ENCODE peak calls at places on chromosome 13, in nine cellular contexts. W, N, B, J, U, M, S, L and F are unnamed samples.
A peak's percentile ranks its signal among the peaks of the same experiment; 100 is the strongest.

GRCh38 chr13:67238277-67238859 is 8.2 kb upstream of the PCDH9 start:
- DNase-seq in W (peak; percentile 24), N (no peak), B (no peak), J (no peak), U (no peak), M (no peak), S (no peak), L (peak; percentile 48), F (no peak)

GRCh38 chr13:59398127-59398526 is 765.6 kb downstream of the DIAPH3 start:
- DNase-seq in W (no peak), N (no peak), B (no peak), J (no peak), U (no peak), M (no peak), S (no peak), L (peak; percentile 56), F (no peak)

GRCh38 chr13:24892844-24893243 is 128.9 kb downstream of the RNF17 start:
- DNase-seq in W (no peak), N (no peak), B (no peak), J (no peak), U (no peak), M (no peak), S (no peak), L (no peak), F (no peak)

GRCh38 chr13:89554801-89555200 is 1792.7 kb upstream of the MIR17HG start:
- DNase-seq in W (no peak), N (no peak), B (no peak), J (no peak), U (no peak), M (no peak), S (no peak), L (no peak), F (no peak)

GRCh38 chr13:77026255-77026782 is 640 bp downstream of the FBXL3 start:
- DNase-seq in W (peak; percentile 63), N (no peak), B (peak; percentile 89), J (peak; percentile 94), U (peak; percentile 85), M (peak; percentile 42), S (peak; percentile 96), L (peak; percentile 68), F (peak; percentile 80)

GRCh38 chr13:26482451-26483197 is 74.9 kb upstream of the WASF3 start:
- DNase-seq in W (peak; percentile 89), N (peak; percentile 47), B (peak; percentile 71), J (peak; percentile 73), U (peak; percentile 58), M (peak; percentile 23), S (no peak), L (peak; percentile 79), F (peak; percentile 82)

GRCh38 chr13:58048670-58049069 is 417.1 kb downstream of the PCDH17 start:
- DNase-seq in W (no peak), N (no peak), B (no peak), J (no peak), U (no peak), M (no peak), S (no peak), L (no peak), F (no peak)

GRCh38 chr13:77779461-77780272 is 82.2 kb downstream of the SLAIN1 start:
- DNase-seq in W (peak; percentile 76), N (no peak), B (peak; percentile 41), J (peak; percentile 11), U (no peak), M (peak; percentile 24), S (no peak), L (peak; percentile 86), F (peak; percentile 71)

GRCh38 chr13:85798999-85799646 is at the start of gene SLITRK6:
- DNase-seq in W (peak; percentile 75), N (peak; percentile 17), B (no peak), J (no peak), U (no peak), M (no peak), S (no peak), L (no peak), F (no peak)

DNA sequence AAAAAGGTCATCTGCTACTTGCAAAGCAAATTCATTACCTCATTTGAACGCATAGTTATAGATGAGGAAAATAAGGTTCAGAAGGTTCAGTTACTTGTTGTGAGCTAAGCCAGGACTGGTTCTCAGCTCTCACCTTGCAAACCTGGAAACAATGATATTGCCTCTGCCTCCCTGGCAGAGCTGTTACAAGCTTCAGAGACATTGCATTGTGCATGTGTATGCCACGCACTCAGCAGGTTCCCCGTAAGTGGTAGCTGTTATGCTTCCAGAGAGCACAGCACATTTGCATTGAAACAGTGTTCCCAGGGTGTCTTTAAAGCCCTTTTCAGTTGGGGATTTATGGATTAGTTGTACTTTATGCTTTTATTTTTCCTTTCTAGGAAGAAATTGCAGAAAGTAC is 80.6 kb downstream of the DGKH start:
- DNase-seq in W (peak; percentile 11), N (no peak), B (no peak), J (no peak), U (no peak), M (no peak), S (no peak), L (no peak), F (no peak)
- H3K4me3 ChIP-seq in W (no peak overlapping the region), N (peak overlapping the region; percentile 18), B (no peak overlapping the region), J (no peak overlapping the region), U (no peak overlapping the region), M (no peak overlapping the region), S (no peak overlapping the region), L (no peak overlapping the region), F (no peak overlapping the region)

DNA sequence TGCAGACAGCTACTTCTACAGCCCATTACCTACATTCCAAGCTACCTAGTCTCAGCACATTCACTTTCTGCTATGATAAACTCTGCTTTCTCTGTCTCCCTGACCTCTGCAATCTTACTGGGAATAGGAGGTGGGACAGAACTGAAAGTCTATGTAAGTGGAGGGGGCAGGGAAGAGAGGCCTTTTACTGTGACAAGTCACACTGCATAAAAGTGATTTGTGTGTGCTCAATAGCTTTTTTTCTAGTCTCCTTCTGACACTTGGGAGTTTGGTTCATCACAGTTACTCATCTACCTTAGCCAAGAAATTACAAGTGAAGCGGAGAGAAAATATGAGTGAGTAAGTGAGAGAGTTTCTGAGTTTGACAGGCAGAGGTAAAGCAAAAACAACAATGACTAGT is 322.4 kb downstream of the OLFM4 start:
- DNase-seq in W (no peak), N (no peak), B (no peak), J (no peak), U (no peak), M (no peak), S (no peak), L (no peak), F (no peak)
- TF ChIP-seq POLR2AphosphoS5 in W (no peak), N (no peak), B (no peak), J (no peak), U (no peak), M (no peak), S (no peak), L (no peak), F (no peak)

GRCh38 chr13:95553614-95554385 is 1.3 kb downstream of the CLDN10 start:
- DNase-seq in W (peak; percentile 57), N (no peak), B (no peak), J (no peak), U (no peak), M (no peak), S (no peak), L (no peak), F (no peak)
- H3K4me3 ChIP-seq in W (peak overlapping the region; percentile 90), N (peak overlapping the region; percentile 96), B (no peak overlapping the region), J (peak overlapping the region; percentile 1), U (peak overlapping the region; percentile 3), M (no peak overlapping the region), S (no peak overlapping the region), L (no peak overlapping the region), F (no peak overlapping the region)

GRCh38 chr13:91360246-91360751 is 12.8 kb downstream of the MIR17HG start:
- DNase-seq in W (no peak), N (no peak), B (no peak), J (no peak), U (no peak), M (no peak), S (no peak), L (no peak), F (no peak)
- TF ChIP-seq POLR2AphosphoS5 in W (no peak), N (no peak), B (no peak), J (no peak), U (no peak), M (no peak), S (no peak), L (no peak), F (no peak)

DNA sequence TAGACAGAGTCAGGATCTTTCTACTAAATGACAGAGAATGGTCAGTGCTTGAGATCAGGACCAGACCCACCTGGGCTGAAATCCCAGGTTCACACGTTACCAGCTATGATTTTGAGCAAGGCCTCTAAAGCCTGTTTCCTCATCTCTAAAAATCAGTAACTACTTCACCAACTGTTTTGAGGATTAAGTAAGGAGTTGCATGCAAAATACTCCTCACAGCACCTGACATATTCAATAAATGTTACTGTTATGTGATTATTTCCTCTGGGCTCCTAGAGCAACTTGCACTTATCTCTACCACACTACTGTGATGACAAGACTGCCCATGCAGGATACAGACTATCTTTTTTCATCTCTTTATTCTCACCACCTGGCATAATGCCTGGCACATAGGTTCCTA is 1.9 kb downstream of the KATNAL1 start:
- DNase-seq in W (no peak), N (no peak), B (no peak), J (no peak), U (no peak), M (no peak), S (no peak), L (no peak), F (no peak)
- H3K4me3 ChIP-seq in W (peak overlapping the region; percentile 72), N (peak overlapping the region; percentile 88), B (no peak overlapping the region), J (no peak overlapping the region), U (no peak overlapping the region), M (peak overlapping the region; percentile 67), S (no peak overlapping the region), L (no peak overlapping the region), F (no peak overlapping the region)

GRCh38 chr13:51590966-51591627 is 6.8 kb downstream of the WDFY2 start:
- DNase-seq in W (peak; percentile 33), N (no peak), B (peak; percentile 41), J (no peak), U (no peak), M (no peak), S (no peak), L (peak; percentile 44), F (no peak)
- TF ChIP-seq POLR2AphosphoS5 in W (no peak), N (no peak), B (no peak), J (peak; percentile 20), U (no peak), M (no peak), S (no peak), L (no peak), F (no peak)

DNA sequence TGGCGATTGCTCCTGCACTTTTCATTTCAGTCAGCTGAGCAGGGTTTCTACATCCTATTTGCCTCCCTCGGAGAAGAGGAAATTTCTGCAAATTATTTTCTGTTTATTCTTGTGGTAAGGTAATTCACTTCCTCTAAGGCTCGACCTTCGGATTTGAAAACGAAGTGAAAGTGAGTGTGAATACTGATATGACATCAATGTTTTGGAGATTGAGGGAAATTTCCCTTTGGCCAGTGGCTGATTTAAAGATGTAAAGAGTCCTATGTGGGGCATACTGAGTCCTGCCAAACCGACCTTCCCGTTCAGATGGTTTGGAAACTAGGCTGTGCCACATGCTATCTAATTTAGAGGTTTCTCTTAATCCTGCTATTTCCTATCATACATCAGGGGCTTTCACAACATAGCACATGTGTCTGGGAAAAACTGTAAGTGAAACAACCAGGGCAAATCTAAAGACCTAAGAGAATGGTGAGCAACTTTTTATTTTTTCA is 112.4 kb downstream of the POSTN start:
- DNase-seq in W (no peak), N (no peak), B (no peak), J (no peak), U (no peak), M (no peak), S (no peak), L (peak; percentile 26), F (no peak)
- H3K4me3 ChIP-seq in W (no peak overlapping the region), N (no peak overlapping the region), B (no peak overlapping the region), J (no peak overlapping the region), U (no peak overlapping the region), M (no peak overlapping the region), S (no peak overlapping the region), L (no peak overlapping the region), F (no peak overlapping the region)

GRCh38 chr13:51063909-51064308 is 47.2 kb downstream of the C13orf42 start:
- DNase-seq in W (no peak), N (no peak), B (no peak), J (no peak), U (no peak), M (no peak), S (no peak), L (no peak), F (no peak)
- TF ChIP-seq POLR2AphosphoS5 in W (no peak), N (no peak), B (no peak), J (no peak), U (no peak), M (no peak), S (no peak), L (no peak), F (no peak)